ENCODE peak calls at places on chromosomes 13 and 19, in ten cellular contexts. O is adrenal gland, Q is Peyer's patch, F is IMR-90, M is ovary, P is H54, E is tibial nerve, Z is breast epithelium, T is endothelial cell of umbilical vein, S is suprapubic skin. D is an unnamed sample.

GRCh38 chr19:54125713-54126112 is 10.2 kb downstream of the PRPF31 start:
- DNase-seq in O (no peak), P (no peak), M (no peak), T (no peak), Q (no peak), Z (no peak), E (no peak), F (no peak), S (no peak), D (no peak)

GRCh38 chr19:4678881-4679379 is 8.8 kb upstream of the MYDGF start:
- DNase-seq in T (peak; percentile 40), P (no peak), O (peak; percentile 92), Q (no peak), S (no peak), F (no peak), M (peak; percentile 80), E (no peak), Z (no peak), D (no peak)

GRCh38 chr19:11581740-11582139 is 4.3 kb upstream of the ACP5 start:
- DNase-seq in Q (peak; percentile 86), S (no peak), E (no peak), F (peak; percentile 52), T (no peak), O (no peak), P (no peak), Z (no peak), M (no peak), D (no peak)

GRCh38 chr19:50332264-50333038 is 3.3 kb upstream of the KCNC3 start:
- DNase-seq in O (no peak), P (no peak), M (no peak), Q (no peak), T (no peak), S (no peak), E (no peak), Z (peak; percentile 59), F (no peak), D (no peak)

GRCh38 chr19:58399903-58400637 is 4.6 kb downstream of the RNF225 start:
- DNase-seq in Z (no peak), P (no peak), S (no peak), M (no peak), F (no peak), Q (no peak), T (no peak), E (no peak), O (no peak), D (no peak)

GRCh38 chr13:109700176-109700575 is 86.2 kb downstream of the IRS2 start:
- DNase-seq in M (peak; percentile 38), T (peak; percentile 71), Q (peak; percentile 87), E (peak; percentile 29), P (peak; percentile 17), F (peak; percentile 24), O (peak; percentile 55), S (no peak), Z (peak; percentile 45), D (peak; percentile 85)

GRCh38 chr13:112852392-112852791 is 116.6 kb upstream of the MCF2L start:
- DNase-seq in Q (peak; percentile 22), M (no peak), O (no peak), T (no peak), Z (no peak), F (no peak), E (no peak), S (no peak), P (no peak), D (no peak)

GRCh38 chr13:96792736-96793444 is 201.4 kb downstream of the OXGR1 start:
- DNase-seq in F (no peak), T (no peak), S (no peak), Q (no peak), M (no peak), E (no peak), Z (no peak), O (peak; percentile 73), P (no peak), D (no peak)

GRCh38 chr19:40674291-40674690 is 16.2 kb downstream of the NUMBL start:
- DNase-seq in T (no peak), Q (no peak), S (no peak), Z (no peak), O (no peak), M (no peak), P (no peak), E (no peak), F (no peak), D (no peak)

DNA sequence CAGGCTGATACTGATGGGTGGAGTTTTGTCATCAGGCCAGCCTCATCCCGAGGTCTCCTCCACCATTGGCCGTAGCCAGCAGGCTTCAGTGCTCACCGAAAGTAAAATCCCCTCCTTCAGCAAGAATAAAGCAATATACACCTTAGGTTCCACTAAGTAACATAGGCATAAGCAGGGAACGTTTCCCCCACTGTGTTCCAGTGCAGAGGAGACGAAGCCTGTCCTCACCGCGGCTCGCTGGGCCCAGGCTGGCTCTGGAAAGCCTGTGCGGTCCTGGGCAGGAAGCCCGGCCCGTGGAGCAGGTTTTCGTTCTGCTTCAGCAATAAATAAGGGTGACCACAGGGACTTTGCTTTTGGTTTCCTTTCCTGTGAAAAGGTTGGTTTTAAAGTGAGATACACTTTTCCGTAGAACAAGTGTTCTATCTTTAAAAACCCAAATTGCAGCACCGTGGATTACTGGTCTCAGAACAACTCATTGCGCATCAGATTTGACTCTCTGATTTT is 16.3 kb upstream of the TEX29 start:
- DNase-seq in Q (peak; percentile 54), E (no peak), F (no peak), Z (no peak), S (no peak), T (no peak), O (no peak), M (no peak), P (no peak), D (no peak)
- TF ChIP-seq POLR2A in Q (no peak), E (no peak), F (no peak), Z (no peak), S (no peak), T (no peak), O (no peak), M (no peak), P (no peak), D (no peak)

GRCh38 chr19:1182068-1182467 is 8.0 kb upstream of the SBNO2 start:
- DNase-seq in Q (no peak), Z (no peak), M (no peak), P (no peak), F (no peak), T (no peak), S (no peak), E (no peak), O (no peak), D (no peak)

GRCh38 chr19:1183543-1184172 is 9.6 kb upstream of the SBNO2 start:
- DNase-seq in Q (peak; percentile 85), P (peak; percentile 85), F (peak; percentile 25), T (peak; percentile 48), E (no peak), M (peak; percentile 19), O (peak; percentile 76), Z (peak; percentile 76), S (no peak), D (no peak)

GRCh38 chr19:1177322-1178114 is 3.5 kb upstream of the SBNO2 start:
- DNase-seq in T (peak; percentile 63), Q (no peak), S (peak; percentile 88), P (peak; percentile 85), F (peak; percentile 97), O (no peak), M (peak; percentile 25), E (no peak), Z (no peak), D (no peak)

GRCh38 chr19:1182727-1183126 is 8.7 kb upstream of the SBNO2 start:
- DNase-seq in O (no peak), P (no peak), T (no peak), E (no peak), Q (no peak), M (no peak), F (no peak), Z (no peak), S (no peak), D (no peak)

DNA sequence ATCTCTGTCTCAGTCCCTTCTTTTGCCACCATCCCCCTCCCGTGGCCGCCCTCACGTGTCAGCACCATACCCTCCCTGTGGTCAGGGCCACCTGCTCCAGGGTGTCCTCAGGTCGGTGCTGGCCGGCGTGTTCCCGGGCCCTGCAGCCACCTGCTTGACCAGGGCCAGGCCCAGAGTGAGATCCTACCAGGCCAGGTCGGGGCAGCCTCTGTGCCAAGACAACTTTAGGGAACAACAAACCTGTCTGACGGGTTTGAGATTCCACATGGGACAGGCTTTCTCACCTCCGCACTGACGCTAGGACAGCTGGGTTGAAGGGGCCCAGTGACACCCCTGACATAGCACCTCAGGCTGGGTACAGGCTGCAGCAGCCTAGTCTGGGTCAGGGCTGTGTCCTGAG is 7.5 kb upstream of the SBNO2 start:
- DNase-seq in S (peak; percentile 68), T (no peak), P (no peak), E (no peak), Z (peak; percentile 84), O (no peak), M (peak; percentile 20), F (no peak), Q (no peak), D (no peak)
- TF ChIP-seq POLR2A in S (no peak), T (no peak), P (no peak), E (no peak), Z (no peak), O (no peak), M (no peak), F (no peak), Q (no peak), D (no peak)

GRCh38 chr19:29941828-29942403 is at the start of gene URI1:
- DNase-seq in E (peak; percentile 86), Z (peak; percentile 84), Q (peak; percentile 96), O (peak; percentile 90), P (peak; percentile 93), F (peak; percentile 70), T (peak; percentile 80), S (peak; percentile 92), M (peak; percentile 93), D (peak; percentile 96)
- TF ChIP-seq POLR2A in E (peak; percentile 21), Z (no peak), Q (no peak), O (peak; percentile 65), P (peak; percentile 93), F (no peak), T (peak; percentile 60), S (no peak), M (peak; percentile 54), D (peak; percentile 46)

GRCh38 chr19:5907216-5907615 is 2.5 kb downstream of the VMAC start:
- DNase-seq in T (peak; percentile 18), F (no peak), Z (no peak), M (no peak), Q (no peak), O (no peak), E (no peak), P (no peak), S (no peak), D (no peak)

GRCh38 chr19:5905072-5905778 is 553 bp downstream of the VMAC start:
- DNase-seq in O (no peak), Z (no peak), E (no peak), P (no peak), S (no peak), Q (no peak), F (no peak), T (no peak), M (no peak), D (no peak)

GRCh38 chr19:5903054-5903501 is 512 bp downstream of the NDUFA11 start:
- DNase-seq in Z (no peak), P (peak; percentile 45), E (no peak), Q (no peak), M (no peak), F (peak; percentile 49), S (no peak), O (peak; percentile 54), T (no peak), D (no peak)

GRCh38 chr19:5903502-5904301 is at the start of gene NDUFA11:
- DNase-seq in O (peak; percentile 99), S (peak; percentile 100), P (peak; percentile 86), Z (peak; percentile 99), T (peak; percentile 99), Q (peak; percentile 99), E (peak; percentile 99), F (peak; percentile 95), M (peak; percentile 97), D (peak; percentile 98)

GRCh38 chr19:5904302-5905071 is at the start of gene VMAC:
- DNase-seq in O (peak; percentile 100), M (peak; percentile 99), S (peak; percentile 100), Q (peak; percentile 100), E (peak; percentile 100), T (peak; percentile 100), P (peak; percentile 95), F (peak; percentile 100), Z (peak; percentile 100), D (peak; percentile 100)
- TF ChIP-seq POLR2A in O (peak; percentile 80), M (peak; percentile 26), S (no peak), Q (peak; percentile 77), E (peak; percentile 26), T (peak; percentile 56), P (peak; percentile 33), F (no peak), Z (no peak), D (no peak)

D was measured in heart left ventricle.